ENCODE peak calls at places on chromosomes 12 and 14, in six cellular contexts. A is Panc1, U is kidney, J is WTC11, Z is cardiac muscle cell, H is stomach. W is an unnamed sample.
A peak's percentile ranks its signal among the peaks of the same experiment; 100 is the strongest.

GRCh38 chr12:81078469-81079196 is 754 bp downstream of the ACSS3 start:
- DNase-seq in A (no peak), U (no peak), J (no peak), Z (peak; percentile 37), H (no peak), W (no peak)

GRCh38 chr12:131327521-131328488 is 374.1 kb downstream of the ADGRD1 start:
- DNase-seq in A (no peak), U (no peak), J (peak; percentile 60), Z (no peak), H (no peak), W (no peak)

GRCh38 chr14:77910506-77910905 is 110.6 kb downstream of the ADCK1 start:
- DNase-seq in A (no peak), U (no peak), J (no peak), Z (no peak), H (peak; percentile 61), W (peak; percentile 11)

GRCh38 chr12:79687711-79688270 is 3.0 kb downstream of the PAWR start:
- DNase-seq in A (no peak), U (no peak), J (no peak), Z (no peak), H (no peak), W (no peak)

GRCh38 chr12:132267873-132268272 is 61.5 kb downstream of the GALNT9 start:
- DNase-seq in A (no peak), U (no peak), J (no peak), Z (no peak), H (no peak), W (no peak)

GRCh38 chr14:91376547-91377477 is 40.8 kb downstream of the CCDC88C start:
- DNase-seq in A (no peak), U (no peak), J (no peak), Z (peak; percentile 54), H (no peak), W (no peak)

GRCh38 chr14:55711171-55711811 is 131.3 kb downstream of the KTN1 start:
- DNase-seq in A (no peak), U (no peak), J (no peak), Z (no peak), H (no peak), W (no peak)

GRCh38 chr12:6825398-6826124 is 2.6 kb upstream of the P3H3 start:
- DNase-seq in A (no peak), U (peak; percentile 91), J (peak; percentile 95), Z (peak; percentile 86), H (peak; percentile 87), W (peak; percentile 95)

GRCh38 chr14:96626916-96627315 is 124.7 kb downstream of the PAPOLA start:
- DNase-seq in A (no peak), U (peak; percentile 26), J (no peak), Z (no peak), H (no peak), W (peak; percentile 1)

GRCh38 chr12:11650697-11651281 is 1.3 kb downstream of the ETV6 start:
- DNase-seq in A (no peak), U (no peak), J (no peak), Z (peak; percentile 15), H (no peak), W (no peak)

GRCh38 chr12:51639361-51639760 is 48.3 kb downstream of the SCN8A start:
- DNase-seq in A (no peak), U (no peak), J (no peak), Z (no peak), H (no peak), W (no peak)

GRCh38 chr12:49875115-49875720 is 28.5 kb downstream of the FAIM2 start:
- DNase-seq in A (no peak), U (no peak), J (no peak), Z (no peak), H (no peak), W (no peak)

GRCh38 chr14:70567791-70568190 is 32.7 kb downstream of the MED6 start:
- DNase-seq in A (peak; percentile 2), U (no peak), J (peak; percentile 65), Z (peak; percentile 36), H (no peak), W (no peak)

GRCh38 chr14:53613404-53614253 is 343.0 kb downstream of the BMP4 start:
- DNase-seq in A (peak; percentile 69), U (peak; percentile 67), J (no peak), Z (no peak), H (no peak), W (peak; percentile 25)

GRCh38 chr12:29159690-29160089 is 10.6 kb downstream of the FAR2 start:
- DNase-seq in A (no peak), U (no peak), J (no peak), Z (no peak), H (no peak), W (no peak)

GRCh38 chr14:20035449-20035848 is 389 bp downstream of the OR4K13 start:
- DNase-seq in A (no peak), U (no peak), J (no peak), Z (no peak), H (no peak), W (no peak)

GRCh38 chr12:114697246-114697716 is 13.3 kb upstream of the TBX3 start:
- DNase-seq in A (no peak), U (peak; percentile 41), J (no peak), Z (no peak), H (no peak), W (no peak)

GRCh38 chr12:53777936-53778644 is 26.3 kb upstream of the CISTR start:
- DNase-seq in A (no peak), U (no peak), J (no peak), Z (no peak), H (no peak), W (no peak)

GRCh38 chr14:77303417-77304156 is 17.1 kb downstream of the POMT2 start:
- DNase-seq in A (peak; percentile 96), U (no peak), J (no peak), Z (no peak), H (no peak), W (no peak)

GRCh38 chr12:51415931-51416330 is 8.7 kb upstream of the SLC4A8 start:
- DNase-seq in A (no peak), U (no peak), J (no peak), Z (peak; percentile 55), H (no peak), W (no peak)

DNA sequence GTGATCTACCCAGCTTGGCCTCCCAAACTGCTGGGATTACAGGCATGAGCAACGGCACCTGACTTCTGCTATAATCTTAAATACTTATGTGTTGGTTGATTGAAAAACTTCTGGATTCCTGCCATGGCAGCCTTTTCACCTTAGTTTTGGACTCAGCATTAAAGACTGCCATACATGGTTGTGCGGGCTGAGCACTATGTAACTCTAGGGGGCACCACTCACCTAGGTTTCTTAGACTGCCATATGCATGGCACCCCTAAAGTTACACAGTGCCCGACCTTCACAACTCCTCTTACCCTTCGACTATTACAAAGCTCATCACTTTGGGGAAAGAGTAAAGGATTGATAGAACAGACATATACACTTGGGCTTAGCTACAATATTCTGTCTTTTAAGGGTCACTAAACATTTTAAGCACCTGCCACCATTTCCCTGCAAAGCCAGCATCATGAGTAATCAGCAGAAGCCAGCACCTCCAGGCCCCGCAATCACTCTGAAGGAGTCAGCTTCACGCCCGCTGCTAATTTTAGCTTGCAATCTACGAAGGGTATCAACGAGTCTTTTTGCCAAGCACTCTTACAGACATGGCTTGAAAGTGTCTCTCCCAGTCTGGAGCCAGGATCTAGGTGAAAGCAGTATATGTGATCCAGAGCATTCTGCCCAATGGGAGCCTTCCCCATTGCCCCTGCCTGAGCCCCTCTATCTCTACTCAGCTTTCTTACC is 59.8 kb downstream of the SUDS3 start:
- DNase-seq in A (no peak), U (no peak), J (peak; percentile 65), Z (peak; percentile 54), H (no peak), W (no peak)
- TF ChIP-seq CTCF in A (peak; percentile 61), U (no peak), J (peak; percentile 60), Z (no peak), H (no peak), W (peak; percentile 55)

DNA sequence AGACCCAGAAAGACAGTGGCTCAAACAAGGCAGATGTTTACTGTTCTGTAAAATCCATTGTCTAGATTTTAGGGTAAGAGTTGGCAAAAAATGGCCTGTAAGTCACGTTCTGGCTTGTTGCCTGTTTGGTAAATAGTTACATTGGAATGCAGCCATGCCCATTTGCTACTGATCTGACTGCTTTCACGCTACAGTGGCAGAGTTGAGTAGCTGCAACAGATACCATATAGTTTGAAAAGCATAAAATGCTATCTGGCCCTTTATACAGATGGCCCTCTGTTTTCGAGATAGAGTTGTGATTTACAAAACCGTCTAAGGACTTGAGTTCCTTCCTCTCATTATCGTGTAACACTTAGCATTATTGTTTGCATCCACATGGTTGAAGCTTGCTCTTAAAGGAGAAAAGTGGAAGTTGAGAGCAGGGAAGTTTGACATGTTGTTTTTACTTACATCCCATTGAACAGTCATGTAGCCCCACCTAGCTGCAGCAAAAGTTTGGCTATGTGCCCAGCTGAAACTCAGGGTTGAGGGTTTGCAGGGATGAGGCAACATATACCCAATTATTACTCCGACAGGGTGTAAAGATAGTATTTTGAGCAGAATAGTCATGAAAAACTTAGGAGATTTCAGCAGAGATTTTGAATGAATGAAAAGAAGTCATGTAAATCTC is 11.3 kb upstream of the SCFD1 start:
- DNase-seq in A (no peak), U (no peak), J (no peak), Z (peak; percentile 13), H (peak; percentile 60), W (no peak)
- TF ChIP-seq CTCF in A (peak; percentile 18), U (peak; percentile 22), J (no peak), Z (peak; percentile 34), H (peak; percentile 32), W (no peak)

GRCh38 chr12:69633061-69633460 is 22.4 kb upstream of the LRRC10 start:
- DNase-seq in A (no peak), U (no peak), J (no peak), Z (no peak), H (no peak), W (no peak)

GRCh38 chr12:69630191-69630590 is 19.5 kb upstream of the LRRC10 start:
- DNase-seq in A (no peak), U (no peak), J (peak; percentile 25), Z (no peak), H (no peak), W (no peak)
- TF ChIP-seq CTCF in A (peak; percentile 33), U (no peak), J (peak; percentile 5), Z (peak; percentile 22), H (no peak), W (no peak)

GRCh38 chr14:75084513-75084912 is 15.1 kb downstream of the ZC2HC1C start:
- DNase-seq in A (no peak), U (no peak), J (no peak), Z (no peak), H (no peak), W (no peak)
- TF ChIP-seq CTCF in A (peak; percentile 50), U (peak; percentile 33), J (no peak), Z (no peak), H (peak; percentile 12), W (no peak)

W was measured in progenitor cell of endocrine pancreas.